ENCODE peak calls at places on chromosome 4, in six cellular contexts. D is upper lobe of left lung, A is sigmoid colon, T is stomach, F is A549, G is ovary. W is an unnamed sample.
A peak's percentile ranks its signal among the peaks of the same experiment; 100 is the strongest.

GRCh38 chr4:4921077-4921476 is 61.6 kb downstream of the MSX1 start:
- DNase-seq in D (no peak), A (no peak), T (no peak), F (no peak), G (no peak), W (no peak)

GRCh38 chr4:87896020-87896621 is 63.4 kb downstream of the MEPE start:
- DNase-seq in D (peak; percentile 71), A (no peak), T (no peak), F (peak; percentile 36), G (no peak), W (no peak)

GRCh38 chr4:1043658-1044468 is 32.4 kb downstream of the FGFRL1 start:
- DNase-seq in D (peak; percentile 89), A (peak; percentile 97), T (peak; percentile 77), F (peak; percentile 93), G (peak; percentile 89), W (peak; percentile 86)

GRCh38 chr4:20253799-20254409 is 2.2 kb downstream of the SLIT2 start:
- DNase-seq in D (peak; percentile 21), A (peak; percentile 75), T (no peak), F (no peak), G (peak; percentile 30), W (no peak)

GRCh38 chr4:40238700-40239548 is 42.1 kb downstream of the RHOH start:
- DNase-seq in D (peak; percentile 64), A (no peak), T (no peak), F (peak; percentile 56), G (no peak), W (no peak)

GRCh38 chr4:77449162-77449561 is 156.5 kb upstream of the CXCL13 start:
- DNase-seq in D (no peak), A (no peak), T (no peak), F (no peak), G (no peak), W (no peak)

GRCh38 chr4:24303926-24304325 is 280.4 kb downstream of the DHX15 start:
- DNase-seq in D (no peak), A (no peak), T (no peak), F (no peak), G (no peak), W (no peak)

GRCh38 chr4:76251448-76252270 is at the start of gene FAM47E:
- DNase-seq in D (peak; percentile 89), A (peak; percentile 88), T (peak; percentile 88), F (peak; percentile 57), G (peak; percentile 50), W (peak; percentile 9)

GRCh38 chr4:40349561-40350198 is 14.5 kb downstream of the CHRNA9 start:
- DNase-seq in D (no peak), A (no peak), T (no peak), F (peak; percentile 45), G (no peak), W (no peak)

GRCh38 chr4:59518005-59518823 is 1681.9 kb upstream of the ADGRL3 start:
- DNase-seq in D (no peak), A (peak; percentile 56), T (no peak), F (no peak), G (no peak), W (no peak)

GRCh38 chr4:20126906-20127305 is 124.8 kb upstream of the SLIT2 start:
- DNase-seq in D (no peak), A (no peak), T (no peak), F (no peak), G (no peak), W (no peak)

GRCh38 chr4:11799182-11799581 is 370.5 kb upstream of the HS3ST1 start:
- DNase-seq in D (no peak), A (no peak), T (peak; percentile 27), F (no peak), G (no peak), W (no peak)

GRCh38 chr4:110798682-110799081 is 175.8 kb upstream of the PITX2 start:
- DNase-seq in D (no peak), A (no peak), T (no peak), F (no peak), G (peak; percentile 15), W (no peak)

GRCh38 chr4:155679343-155679742 is 12.7 kb downstream of the GUCY1A1 start:
- DNase-seq in D (peak; percentile 77), A (peak; percentile 78), T (no peak), F (no peak), G (no peak), W (no peak)

GRCh38 chr4:24274401-24275035 is 309.8 kb downstream of the DHX15 start:
- DNase-seq in D (no peak), A (no peak), T (no peak), F (no peak), G (no peak), W (no peak)

GRCh38 chr4:40957281-40957680 is 207.5 kb downstream of the NSUN7 start:
- DNase-seq in D (no peak), A (no peak), T (no peak), F (no peak), G (no peak), W (no peak)

GRCh38 chr4:24433515-24434192 is 150.7 kb downstream of the DHX15 start:
- DNase-seq in D (no peak), A (no peak), T (no peak), F (no peak), G (no peak), W (no peak)

GRCh38 chr4:25113915-25114904 is 46.0 kb downstream of the SEPSECS start:
- DNase-seq in D (no peak), A (no peak), T (no peak), F (no peak), G (no peak), W (no peak)

GRCh38 chr4:86959588-86960500 is 25.0 kb downstream of the AFF1 start:
- DNase-seq in D (no peak), A (no peak), T (no peak), F (no peak), G (no peak), W (no peak)

GRCh38 chr4:76028242-76028859 is 5.1 kb upstream of the CXCL10 start:
- DNase-seq in D (no peak), A (no peak), T (no peak), F (no peak), G (no peak), W (no peak)

DNA sequence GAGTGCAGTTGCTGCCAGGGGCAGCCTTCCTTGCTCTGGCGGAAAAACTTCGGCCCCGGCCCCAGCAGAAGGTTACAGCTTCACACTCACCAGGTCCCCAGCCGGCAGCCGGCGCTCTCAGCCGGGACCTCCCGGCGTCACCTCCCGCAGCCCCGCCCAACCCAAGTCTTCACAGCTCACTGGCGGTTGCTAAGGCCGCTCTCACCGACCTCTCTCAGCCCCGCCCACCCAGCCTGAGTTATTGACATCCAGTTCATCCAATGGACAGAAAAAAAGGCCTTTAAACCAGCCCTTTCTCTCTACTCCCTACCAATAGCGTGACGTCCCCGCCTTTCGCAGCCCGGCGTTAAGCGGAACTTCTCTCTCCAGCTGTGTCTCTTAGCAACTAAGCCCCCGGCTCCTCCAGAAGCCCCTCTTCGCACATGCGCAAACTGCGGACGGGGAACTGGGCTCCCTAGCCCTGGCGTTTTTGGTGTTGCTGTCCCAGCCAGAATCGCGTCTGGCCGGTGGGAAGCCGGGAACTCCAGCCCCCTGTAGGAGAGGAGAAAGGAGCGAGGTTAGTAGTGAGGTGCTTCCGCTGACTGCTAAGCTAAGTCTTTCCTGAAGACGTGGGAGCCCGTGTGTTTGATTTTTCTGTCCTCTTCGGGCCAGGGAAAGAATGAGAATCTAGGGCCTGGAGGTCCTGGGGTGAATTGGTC is at the start of gene BBS12:
- DNase-seq in D (peak; percentile 99), A (peak; percentile 99), T (peak; percentile 99), F (peak; percentile 98), G (peak; percentile 98), W (peak; percentile 99)
- TF ChIP-seq POLR2A in D (no peak), A (peak; percentile 41), T (no peak), F (peak; percentile 25), G (peak; percentile 26), W (peak; percentile 36)

GRCh38 chr4:182063651-182064050 is 179.6 kb upstream of the TENM3 start:
- DNase-seq in D (no peak), A (no peak), T (no peak), F (no peak), G (no peak), W (no peak)

GRCh38 chr4:182066037-182066436 is 177.2 kb upstream of the TENM3 start:
- DNase-seq in D (no peak), A (no peak), T (no peak), F (no peak), G (no peak), W (no peak)

GRCh38 chr4:182062458-182062857 is 180.7 kb upstream of the TENM3 start:
- DNase-seq in D (no peak), A (no peak), T (no peak), F (no peak), G (no peak), W (no peak)

GRCh38 chr4:182065255-182065654 is 177.9 kb upstream of the TENM3 start:
- DNase-seq in D (no peak), A (no peak), T (no peak), F (no peak), G (no peak), W (no peak)

DNA sequence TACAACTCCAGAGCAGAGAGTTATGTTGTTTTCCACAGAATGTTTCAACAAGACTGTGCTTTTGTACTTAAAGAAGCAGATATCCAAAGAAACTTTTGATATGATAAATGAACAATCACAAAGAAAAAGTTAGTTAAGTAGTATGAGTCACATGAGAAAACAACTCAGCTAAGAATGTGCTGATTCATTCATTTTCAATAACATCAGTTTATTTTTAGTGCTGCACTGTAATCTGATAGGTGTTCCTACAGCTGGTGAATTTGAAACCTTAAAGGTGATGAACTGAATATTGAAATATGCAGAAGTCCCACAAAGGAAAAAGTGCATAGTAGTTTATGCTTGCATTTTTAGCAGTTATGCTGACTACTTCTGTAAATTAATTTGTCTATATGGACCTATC is 180.3 kb upstream of the TENM3 start:
- DNase-seq in D (no peak), A (no peak), T (no peak), F (no peak), G (no peak), W (no peak)
- TF ChIP-seq EP300 in D (no peak), A (no peak), T (no peak), F (no peak), G (no peak), W (no peak)

DNA sequence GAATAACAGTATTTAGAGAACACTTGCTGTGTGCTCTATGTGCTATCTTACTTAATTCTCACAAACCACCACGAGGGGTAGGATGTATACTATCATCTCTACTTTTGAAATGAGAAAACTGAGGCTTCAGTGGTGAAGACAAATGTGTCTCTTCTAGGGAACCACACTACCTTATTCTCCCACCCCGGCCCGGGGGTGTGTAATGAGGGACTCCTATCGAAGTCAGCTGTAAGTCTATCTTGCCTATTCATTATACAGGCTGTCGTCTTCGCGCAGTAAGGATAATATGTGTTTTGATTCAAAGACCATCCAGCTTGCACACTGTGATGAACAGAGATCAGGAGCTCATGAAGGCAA is 1.1 kb downstream of the NOP14 start:
- DNase-seq in D (no peak), A (no peak), T (no peak), F (no peak), G (no peak), W (no peak)
- H3K27ac ChIP-seq in D (peak overlapping the region; percentile 88), A (peak overlapping the region; percentile 92), T (peak overlapping the region; percentile 89), F (peak overlapping the region; percentile 99), G (no peak overlapping the region), W (no peak overlapping the region)

GRCh38 chr4:159269956-159270355 is 167.1 kb downstream of the RAPGEF2 start:
- DNase-seq in D (no peak), A (no peak), T (no peak), F (no peak), G (no peak), W (no peak)

GRCh38 chr4:159269143-159269542 is 166.3 kb downstream of the RAPGEF2 start:
- DNase-seq in D (no peak), A (no peak), T (no peak), F (no peak), G (no peak), W (no peak)

GRCh38 chr4:159267940-159268327 is 165.1 kb downstream of the RAPGEF2 start:
- DNase-seq in D (no peak), A (no peak), T (no peak), F (no peak), G (no peak), W (no peak)

GRCh38 chr4:159268607-159269006 is 165.7 kb downstream of the RAPGEF2 start:
- DNase-seq in D (no peak), A (no peak), T (no peak), F (no peak), G (no peak), W (no peak)

GRCh38 chr4:159267023-159267939 is 164.4 kb downstream of the RAPGEF2 start:
- DNase-seq in D (no peak), A (no peak), T (no peak), F (no peak), G (no peak), W (no peak)
- TF ChIP-seq POLR2A in D (no peak), A (no peak), T (no peak), F (no peak), G (no peak), W (no peak)